ENCODE peak calls at places on chromosomes 6 and 20, in four cellular contexts. Y, D, V and X are unnamed samples.

GRCh38 chr20:25022680-25023079 is 30.1 kb upstream of the APMAP start:
- DNase-seq in Y (no peak), D (no peak), V (no peak), X (no peak)

GRCh38 chr6:155026366-155027045 is 31.4 kb downstream of the TIAM2 start:
- DNase-seq in Y (no peak), D (no peak), V (no peak), X (peak)

GRCh38 chr20:57030611-57031600 is 235.5 kb downstream of the BMP7 start:
- DNase-seq in Y (no peak), D (no peak), V (no peak), X (peak)

GRCh38 chr6:143962644-143962929 is 45.5 kb downstream of the PLAGL1 start:
- DNase-seq in Y (no peak), D (no peak), V (no peak), X (no peak)

GRCh38 chr6:32085759-32086458 is 23.2 kb downstream of the TNXB start:
- DNase-seq in Y (no peak), D (no peak), V (no peak), X (no peak)

GRCh38 chr20:49909499-49910339 is 5.6 kb downstream of the SPATA2 start:
- DNase-seq in Y (peak), D (no peak), V (no peak), X (no peak)

GRCh38 chr6:22442826-22443225 is 126.5 kb upstream of the HDGFL1 start:
- DNase-seq in Y (no peak), D (no peak), V (no peak), X (no peak)

GRCh38 chr6:81486234-81486633 is 266.2 kb downstream of the TENT5A start:
- DNase-seq in Y (no peak), D (no peak), V (no peak), X (no peak)

GRCh38 chr6:22363166-22363965 is 66.5 kb upstream of the PRL start:
- DNase-seq in Y (no peak), D (no peak), V (no peak), X (no peak)

GRCh38 chr20:42846784-42847490 is 342.8 kb downstream of the PTPRT start:
- DNase-seq in Y (no peak), D (no peak), V (no peak), X (no peak)

GRCh38 chr20:47672166-47672565 is 113.1 kb downstream of the SULF2 start:
- DNase-seq in Y (no peak), D (no peak), V (no peak), X (no peak)

GRCh38 chr20:34970193-34971037 is 14.7 kb downstream of the MYH7B start:
- DNase-seq in Y (no peak), D (no peak), V (no peak), X (no peak)

GRCh38 chr6:113820751-113821150 is 36.4 kb upstream of the MARCKS start:
- DNase-seq in Y (no peak), D (no peak), V (no peak), X (no peak)

GRCh38 chr6:148771212-148771601 is 24.4 kb downstream of the UST start:
- DNase-seq in Y (no peak), D (no peak), V (no peak), X (no peak)

GRCh38 chr6:44000164-44000842 is 126.9 kb downstream of the MRPL14 start:
- DNase-seq in Y (no peak), D (no peak), V (no peak), X (no peak)

GRCh38 chr20:38196592-38196991 is 31.5 kb upstream of the TGM2 start:
- DNase-seq in Y (no peak), D (no peak), V (no peak), X (no peak)

GRCh38 chr6:1789092-1789491 is 179.4 kb downstream of the FOXC1 start:
- DNase-seq in Y (no peak), D (no peak), V (no peak), X (peak)

GRCh38 chr6:78513856-78514255 is 353.5 kb upstream of the IRAK1BP1 start:
- DNase-seq in Y (no peak), D (no peak), V (no peak), X (no peak)

GRCh38 chr20:22511943-22512910 is 72.1 kb downstream of the FOXA2 start:
- DNase-seq in Y (peak), D (no peak), V (no peak), X (no peak)

GRCh38 chr6:12751694-12752304 is 35.2 kb downstream of the PHACTR1 start:
- DNase-seq in Y (peak), D (peak), V (no peak), X (peak)

GRCh38 chr6:126805861-126806260 is 312.6 kb upstream of the RSPO3 start:
- DNase-seq in Y (no peak), D (no peak), V (no peak), X (no peak)

GRCh38 chr20:33262658-33263065 is 20.4 kb upstream of the BPIFB1 start:
- DNase-seq in Y (peak), D (no peak), V (no peak), X (peak)